ENCODE peak calls at places on chromosomes 7 and 10, in five cellular contexts. B is GM23248, S is A673, A is tibial artery, Z is thoracic aorta. O is an unnamed sample.

GRCh38 chr10:69425513-69426298 is 9.0 kb upstream of the TACR2 start:
- DNase-seq in B (no peak), S (no peak), A (no peak), Z (no peak), O (no peak)

GRCh38 chr10:78277734-78278404 is 244.2 kb downstream of the RPS24 start:
- DNase-seq in B (peak; percentile 84), S (no peak), A (peak; percentile 49), Z (peak; percentile 64), O (no peak)

GRCh38 chr10:77317221-77317620 is 320.4 kb downstream of the KCNMA1 start:
- DNase-seq in B (no peak), S (no peak), A (no peak), Z (no peak), O (no peak)

GRCh38 chr7:31253486-31253885 is 87.0 kb downstream of the NEUROD6 start:
- DNase-seq in B (no peak), S (no peak), A (no peak), Z (no peak), O (no peak)

GRCh38 chr7:93150200-93150835 is 2.1 kb upstream of the SAMD9L start:
- DNase-seq in B (peak; percentile 84), S (no peak), A (no peak), Z (no peak), O (no peak)

GRCh38 chr7:74183653-74184450 is 9.7 kb downstream of the EIF4H start:
- DNase-seq in B (peak; percentile 33), S (no peak), A (no peak), Z (no peak), O (no peak)

GRCh38 chr10:115129752-115130151 is 36.6 kb downstream of the ATRNL1 start:
- DNase-seq in B (peak; percentile 49), S (peak; percentile 43), A (no peak), Z (no peak), O (no peak)

GRCh38 chr10:29668628-29669027 is 33.9 kb upstream of the SVIL start:
- DNase-seq in B (peak; percentile 30), S (no peak), A (no peak), Z (no peak), O (no peak)

GRCh38 chr7:76244781-76245391 is 43.2 kb downstream of the SRRM3 start:
- DNase-seq in B (no peak), S (no peak), A (no peak), Z (no peak), O (no peak)

GRCh38 chr10:35910234-35910633 is 268.1 kb upstream of the FZD8 start:
- DNase-seq in B (peak; percentile 90), S (no peak), A (no peak), Z (no peak), O (no peak)

GRCh38 chr7:141674201-141674671 is 27.7 kb downstream of the DENND11 start:
- DNase-seq in B (peak; percentile 6), S (no peak), A (no peak), Z (no peak), O (no peak)

DNA sequence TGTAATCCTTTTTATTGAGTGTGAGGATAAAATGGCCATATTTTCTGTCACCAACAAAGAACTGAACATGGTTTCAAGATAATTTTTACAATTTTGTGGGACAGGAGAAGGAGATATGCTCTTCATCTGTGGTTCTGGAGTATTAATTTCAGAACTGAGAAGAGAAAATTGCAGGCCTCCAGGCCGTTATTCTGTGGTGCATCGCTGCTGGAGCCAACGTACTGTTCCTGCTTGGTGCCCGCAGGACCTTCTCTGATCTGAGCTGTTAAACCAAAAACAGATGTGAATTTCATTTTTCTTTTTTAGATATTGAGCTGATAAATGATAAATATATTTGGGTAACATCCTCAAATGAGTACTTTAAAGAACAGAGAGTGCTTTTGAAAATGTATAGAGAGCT is 63.9 kb downstream of the IKZF1 start:
- DNase-seq in B (no peak), S (no peak), A (no peak), Z (no peak), O (no peak)
- H3K4me1 ChIP-seq in B (no peaks in the 10 kb centered on the region), S (no peaks in the 10 kb centered on the region), A (no peaks in the 10 kb centered on the region), Z (no peaks in the 10 kb centered on the region), O (no peaks in the 10 kb centered on the region)

GRCh38 chr7:116527521-116527920 is 2.7 kb downstream of the CAV1 start:
- DNase-seq in B (peak; percentile 59), S (peak; percentile 78), A (no peak), Z (no peak), O (no peak)

GRCh38 chr7:116529250-116529649 is 4.4 kb downstream of the CAV1 start:
- DNase-seq in B (no peak), S (no peak), A (no peak), Z (no peak), O (no peak)

GRCh38 chr7:116532102-116532501 is 7.3 kb downstream of the CAV1 start:
- DNase-seq in B (no peak), S (no peak), A (no peak), Z (no peak), O (no peak)

GRCh38 chr7:116528008-116528789 is 3.4 kb downstream of the CAV1 start:
- DNase-seq in B (peak; percentile 98), S (peak; percentile 67), A (peak; percentile 83), Z (peak; percentile 57), O (peak; percentile 6)

DNA sequence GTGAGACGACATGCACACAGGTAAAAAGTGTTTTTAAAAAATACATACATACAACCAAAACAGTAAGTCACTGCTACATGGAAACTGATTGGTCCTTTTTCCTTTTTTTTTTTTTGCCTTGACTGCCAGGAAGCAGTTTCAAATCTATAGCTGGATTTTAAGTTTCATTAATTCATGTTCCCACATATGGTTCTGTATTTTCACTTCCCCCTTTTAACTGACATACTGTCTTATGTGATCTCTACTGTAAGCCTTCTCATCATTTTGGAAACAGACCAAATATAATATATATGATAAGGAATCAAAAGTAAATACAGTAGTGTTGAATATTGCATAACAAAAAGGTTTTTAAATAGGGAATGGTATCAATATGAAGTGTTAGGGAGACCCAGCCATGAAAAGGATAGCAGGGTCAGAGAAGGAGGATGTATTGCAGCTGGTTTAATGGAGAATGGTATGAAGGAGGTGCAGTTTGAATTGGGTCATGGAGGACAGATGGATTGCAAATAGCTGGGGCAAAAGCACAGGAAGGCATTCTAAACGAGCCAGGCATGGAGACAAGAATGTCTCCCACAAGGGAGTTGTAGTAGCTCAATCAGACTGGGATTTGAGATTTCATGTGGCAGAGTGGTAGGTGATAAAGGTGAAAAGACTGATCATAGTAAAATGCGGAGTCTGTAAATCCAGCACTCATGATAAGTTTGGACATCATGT is 5.4 kb downstream of the CAV1 start:
- DNase-seq in B (no peak), S (no peak), A (no peak), Z (no peak), O (no peak)
- H3K4me1 ChIP-seq in B (peaks cover 52% of the 10 kb centered on the region), S (peaks cover 33% of the 10 kb centered on the region), A (peaks cover 31% of the 10 kb centered on the region), Z (peaks cover 35% of the 10 kb centered on the region), O (no peaks in the 10 kb centered on the region)

GRCh38 chr10:32943395-32943794 is 14.6 kb downstream of the ITGB1 start:
- DNase-seq in B (no peak), S (no peak), A (no peak), Z (no peak), O (no peak)
- H3K4me1 ChIP-seq in B (peaks cover 80% of the 10 kb centered on the region), S (peaks cover 13% of the 10 kb centered on the region), A (peaks cover 66% of the 10 kb centered on the region), Z (peaks cover 48% of the 10 kb centered on the region), O (peaks cover 28% of the 10 kb centered on the region)

DNA sequence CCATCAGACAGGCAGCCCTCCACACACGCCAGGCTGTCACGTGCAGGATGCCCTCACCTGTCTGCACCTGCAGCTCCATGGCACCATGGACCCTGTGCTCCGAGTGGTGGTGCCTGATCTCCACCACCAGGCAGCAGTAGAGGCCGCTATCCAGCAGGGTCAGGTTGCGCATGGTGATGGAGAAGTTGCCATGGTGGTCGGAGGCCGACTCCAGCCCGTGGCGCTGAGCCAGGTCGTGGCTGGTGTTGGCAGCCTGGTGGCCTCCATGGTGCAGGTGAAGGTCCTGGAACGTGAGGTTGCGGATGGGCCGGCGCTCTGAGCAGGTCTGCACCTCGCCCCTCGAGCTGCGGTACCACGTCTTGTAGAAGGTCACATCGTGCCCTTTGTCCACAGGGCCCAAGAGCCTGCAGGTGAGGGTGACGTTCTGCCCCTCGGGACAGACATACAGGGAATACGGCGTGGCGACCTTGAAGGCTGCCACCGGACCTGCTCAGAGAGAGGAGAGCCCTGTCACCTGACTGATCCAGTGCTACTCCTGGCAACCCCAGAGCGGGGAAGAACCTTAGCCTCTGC is 11.7 kb downstream of the VSIR start:
- DNase-seq in B (no peak), S (no peak), A (no peak), Z (no peak), O (no peak)
- H3K4me1 ChIP-seq in B (peaks cover 46% of the 10 kb centered on the region), S (no peaks in the 10 kb centered on the region), A (peaks cover 62% of the 10 kb centered on the region), Z (peaks cover 21% of the 10 kb centered on the region), O (peaks cover 3% of the 10 kb centered on the region)

DNA sequence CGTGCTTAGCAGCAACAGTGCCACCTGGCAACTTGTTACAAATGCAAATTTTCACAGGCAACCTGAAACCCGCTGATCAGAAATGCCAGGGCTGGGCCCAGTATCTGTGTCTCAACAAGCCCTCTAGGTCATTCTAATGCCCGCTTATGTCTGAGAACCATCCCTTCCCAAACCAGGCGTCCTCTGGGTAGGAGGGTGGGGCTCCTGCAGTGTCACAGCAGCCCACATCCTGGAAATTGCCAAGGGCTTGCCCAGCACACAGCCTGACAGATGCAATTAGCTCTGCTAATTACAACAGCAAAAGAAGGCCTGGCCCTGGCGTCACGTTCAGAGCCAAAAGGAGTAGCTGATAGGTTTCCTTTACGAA is 15.9 kb downstream of the ITPRIP start:
- DNase-seq in B (no peak), S (no peak), A (peak; percentile 24), Z (no peak), O (no peak)
- H3K4me1 ChIP-seq in B (peaks cover 26% of the 10 kb centered on the region), S (peaks cover 52% of the 10 kb centered on the region), A (peaks cover 93% of the 10 kb centered on the region), Z (peaks cover 85% of the 10 kb centered on the region), O (peaks cover 1% of the 10 kb centered on the region)

DNA sequence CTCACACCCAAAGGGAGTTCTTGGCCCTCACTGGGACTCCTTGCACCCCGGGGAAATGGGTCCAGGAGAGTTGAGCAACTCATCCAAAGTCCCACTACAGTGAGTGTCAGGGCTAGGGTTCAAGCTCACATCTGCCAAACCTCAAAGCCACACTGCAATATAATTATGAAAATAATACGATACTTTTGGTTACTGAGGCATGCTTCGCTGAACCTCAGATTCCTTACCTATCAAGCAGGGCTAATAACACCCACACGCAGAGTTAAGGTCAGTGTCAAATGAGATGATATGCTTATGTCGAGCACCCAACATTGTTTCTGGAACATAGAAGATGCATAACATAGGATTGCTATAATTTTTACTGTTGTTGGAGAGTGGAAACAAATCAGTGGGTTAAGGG is 58.2 kb downstream of the BPGM start:
- DNase-seq in B (no peak), S (no peak), A (no peak), Z (no peak), O (no peak)
- H3K4me1 ChIP-seq in B (peaks cover 11% of the 10 kb centered on the region), S (no peaks in the 10 kb centered on the region), A (peaks cover 17% of the 10 kb centered on the region), Z (peaks cover 15% of the 10 kb centered on the region), O (no peaks in the 10 kb centered on the region)

DNA sequence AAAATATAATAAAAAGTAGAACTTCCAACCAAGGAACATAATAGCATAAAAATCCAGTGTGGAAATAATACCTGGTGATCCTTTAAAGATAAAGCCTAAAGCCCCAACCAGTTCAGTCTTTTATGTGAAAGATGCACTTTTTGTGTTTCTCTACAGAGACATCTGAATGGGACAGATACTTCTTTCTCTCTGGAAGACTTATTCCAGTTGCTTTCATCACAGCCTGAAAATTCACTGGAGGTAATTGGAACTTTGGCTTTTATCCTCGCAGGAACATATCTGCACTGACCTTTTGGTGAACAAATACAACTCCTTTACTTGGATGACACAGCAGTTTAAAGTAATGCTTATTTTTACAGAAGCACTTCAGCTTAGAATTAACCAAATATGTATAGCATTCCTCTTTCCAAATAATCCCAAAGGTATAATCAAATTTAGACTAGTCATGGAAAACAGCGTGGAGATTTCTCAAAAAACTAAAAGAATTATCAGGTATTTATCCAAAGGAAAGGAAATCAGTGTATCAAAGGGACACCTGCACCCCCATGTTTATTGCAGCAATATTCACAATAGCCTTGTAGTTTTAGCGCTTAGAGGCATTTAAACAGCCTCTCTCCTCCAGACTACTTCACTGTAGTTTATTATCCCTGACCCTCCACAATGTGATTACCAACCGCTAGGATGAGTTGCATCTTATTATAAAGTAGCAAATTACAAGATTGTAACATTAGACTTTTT is 16.8 kb downstream of the HNRNPA2B1 start:
- DNase-seq in B (no peak), S (no peak), A (no peak), Z (no peak), O (no peak)
- H3K4me1 ChIP-seq in B (peaks cover 9% of the 10 kb centered on the region), S (no peaks in the 10 kb centered on the region), A (peaks cover 18% of the 10 kb centered on the region), Z (no peaks in the 10 kb centered on the region), O (peaks cover 22% of the 10 kb centered on the region)